ENCODE peak calls at places on chromosome 4, in six cellular contexts. G, Y, S, F, C and Q are unnamed samples. For H3K4me1 and H3K36me3, the result is how much of the 10 kb centered on the place peaks cover.

GRCh38 chr4:8731364-8731763 is 138.8 kb downstream of the CPZ start:
- DNase-seq in G (peak), Y (no peak), S (no peak), F (no peak), C (no peak), Q (no peak)

GRCh38 chr4:159946983-159947645 is 844.2 kb downstream of the RAPGEF2 start:
- DNase-seq in G (no peak), Y (no peak), S (no peak), F (no peak), C (peak), Q (no peak)

GRCh38 chr4:176034498-176034897 is 31.1 kb upstream of the WDR17 start:
- DNase-seq in G (no peak), Y (no peak), S (no peak), F (no peak), C (peak), Q (no peak)

GRCh38 chr4:30696195-30696594 is 24.0 kb upstream of the PCDH7 start:
- DNase-seq in G (no peak), Y (no peak), S (no peak), F (no peak), C (no peak), Q (no peak)

GRCh38 chr4:78876568-78877320 is 62.5 kb downstream of the PAQR3 start:
- DNase-seq in G (no peak), Y (no peak), S (no peak), F (no peak), C (no peak), Q (no peak)

GRCh38 chr4:1563241-1563640 is 120.9 kb downstream of the FAM53A start:
- DNase-seq in G (no peak), Y (no peak), S (no peak), F (no peak), C (no peak), Q (no peak)

GRCh38 chr4:141646969-141647368 is 10.6 kb downstream of the IL15 start:
- DNase-seq in G (no peak), Y (no peak), S (no peak), F (no peak), C (no peak), Q (no peak)

GRCh38 chr4:98467627-98468072 is 190.8 kb downstream of the TSPAN5 start:
- DNase-seq in G (peak), Y (peak), S (peak), F (peak), C (peak), Q (peak)

GRCh38 chr4:76950052-76950845 is 697 bp downstream of the SEPTIN11 start:
- DNase-seq in G (peak), Y (peak), S (peak), F (no peak), C (no peak), Q (peak)

GRCh38 chr4:100017627-100018310 is 67.7 kb upstream of the H2AZ1 start:
- DNase-seq in G (no peak), Y (no peak), S (no peak), F (no peak), C (no peak), Q (no peak)

GRCh38 chr4:174828845-174829701 is at the start of gene GLRA3:
- DNase-seq in G (peak), Y (peak), S (peak), F (no peak), C (no peak), Q (peak)

GRCh38 chr4:78032446-78032845 is 24.7 kb upstream of the FRAS1 start:
- DNase-seq in G (no peak), Y (no peak), S (no peak), F (no peak), C (no peak), Q (peak)

GRCh38 chr4:104693601-104694201 is 199.0 kb upstream of the CXXC4 start:
- DNase-seq in G (no peak), Y (no peak), S (no peak), F (no peak), C (peak), Q (no peak)

GRCh38 chr4:2574863-2575262 is 38.4 kb downstream of the FAM193A start:
- DNase-seq in G (no peak), Y (no peak), S (no peak), F (no peak), C (no peak), Q (no peak)

GRCh38 chr4:146643812-146644401 is 5.2 kb downstream of the POU4F2 start:
- DNase-seq in G (no peak), Y (no peak), S (no peak), F (no peak), C (no peak), Q (no peak)

GRCh38 chr4:174592985-174593335 is 70.7 kb upstream of the HPGD start:
- DNase-seq in G (no peak), Y (no peak), S (no peak), F (peak), C (no peak), Q (peak)

GRCh38 chr4:112968456-112969159 is 80.8 kb upstream of the ANK2 start:
- DNase-seq in G (no peak), Y (no peak), S (no peak), F (no peak), C (no peak), Q (no peak)

GRCh38 chr4:113317523-113317922 is 268.1 kb downstream of the ANK2 start:
- DNase-seq in G (no peak), Y (no peak), S (no peak), F (no peak), C (no peak), Q (no peak)

GRCh38 chr4:59091376-59092142 is 1981.4 kb upstream of the IGFBP7 start:
- DNase-seq in G (no peak), Y (no peak), S (peak), F (no peak), C (no peak), Q (peak)

GRCh38 chr4:97653701-97654100 is 489.6 kb downstream of the STPG2 start:
- DNase-seq in G (no peak), Y (no peak), S (no peak), F (no peak), C (no peak), Q (no peak)

GRCh38 chr4:86500527-86500926 is 93.6 kb upstream of the PTPN13 start:
- DNase-seq in G (no peak), Y (no peak), S (no peak), F (no peak), C (no peak), Q (no peak)

GRCh38 chr4:119212251-119212963 is at the start of gene USP53:
- DNase-seq in G (peak), Y (peak), S (peak), F (peak), C (peak), Q (peak)
- H3K4me1 ChIP-seq in G (under half), Y (under half), S (under half), F (under half), C (under half), Q (under half)

DNA sequence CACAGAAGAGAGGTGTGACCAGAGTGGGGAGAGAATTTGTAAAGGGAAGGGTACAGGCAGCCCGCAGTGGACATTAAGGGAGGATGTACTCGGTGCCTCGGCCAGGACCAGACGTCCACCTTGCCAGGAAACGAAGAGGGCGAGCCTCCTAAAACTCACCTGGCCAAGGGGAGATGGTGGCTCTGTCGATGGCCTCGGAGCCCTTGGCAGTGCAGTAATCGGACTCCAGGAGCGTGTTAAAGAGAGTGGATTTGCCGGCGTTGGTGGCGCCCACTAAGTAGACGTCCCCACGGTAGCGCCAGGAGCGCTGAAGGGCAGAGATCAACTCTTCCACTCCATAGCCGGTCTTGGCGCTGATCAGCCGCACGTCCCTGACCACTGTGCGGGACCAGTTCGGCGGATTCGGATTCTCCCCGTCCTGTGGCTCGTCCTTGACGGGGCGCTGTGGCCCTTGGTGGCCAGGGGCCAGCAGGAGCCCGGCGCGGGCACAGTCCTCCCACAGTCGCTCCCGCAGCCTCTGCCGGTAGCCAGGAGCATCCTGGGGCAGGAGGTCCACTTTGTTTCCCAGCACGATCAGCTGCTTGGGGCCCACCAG is 1.0 kb downstream of the NOA1 start:
- DNase-seq in G (no peak), Y (no peak), S (peak), F (no peak), C (no peak), Q (peak)
- H3K36me3 ChIP-seq in G (under half), Y (under half), S (under half), F (under half), C (under half), Q (under half)

DNA sequence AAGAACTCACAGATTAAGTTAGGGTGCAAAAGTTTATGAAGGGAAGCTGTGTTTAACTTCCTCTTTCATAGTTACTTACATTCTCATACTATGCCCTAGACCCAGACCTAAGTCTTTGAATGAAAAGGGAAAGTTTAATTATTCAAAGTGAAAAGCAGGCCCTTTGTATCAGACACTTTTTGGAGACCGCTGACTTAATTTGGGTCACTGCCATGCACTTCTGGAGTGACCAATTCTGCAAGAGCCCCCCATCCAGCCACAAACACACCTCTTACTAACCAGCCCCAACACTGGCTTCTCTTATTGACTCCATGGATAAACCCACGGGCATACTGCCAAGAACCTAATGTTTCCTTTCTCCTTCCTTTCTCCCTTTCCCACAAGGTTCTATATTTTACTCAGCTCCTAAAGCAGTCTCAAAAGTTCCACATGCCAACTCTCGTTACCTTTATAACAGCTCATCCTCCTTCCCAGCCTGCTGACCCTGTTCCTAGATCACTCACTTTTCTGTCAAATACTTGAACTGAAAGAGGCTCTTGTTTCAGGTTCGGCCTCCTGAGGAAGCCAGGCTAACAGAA is 34.5 kb downstream of the ABCE1 start:
- DNase-seq in G (no peak), Y (peak), S (no peak), F (no peak), C (no peak), Q (peak)
- H3K4me1 ChIP-seq in G (under half), Y (under half), S (under half), F (under half), C (under half), Q (under half)

DNA sequence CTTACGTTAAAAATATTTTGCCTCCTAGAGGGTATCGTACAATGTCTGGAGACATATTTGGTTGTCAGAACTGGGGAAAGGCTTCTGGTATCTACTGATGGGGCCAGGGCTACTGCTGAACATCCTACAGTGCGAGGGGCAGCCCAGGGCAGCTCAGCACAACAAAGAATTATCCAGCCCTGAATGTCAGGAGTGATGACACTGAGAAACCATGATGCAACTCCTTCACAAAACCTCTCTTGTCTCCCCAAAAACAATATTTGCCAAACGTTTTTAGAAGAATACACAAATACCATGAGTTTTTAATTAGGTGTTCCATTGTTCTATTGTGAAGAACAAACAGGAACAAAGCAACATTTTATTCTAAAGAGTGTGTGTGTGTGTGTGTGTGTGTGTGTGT is 43.4 kb upstream of the CLNK start:
- DNase-seq in G (no peak), Y (no peak), S (no peak), F (no peak), C (no peak), Q (no peak)
- H3K36me3 ChIP-seq in G (under half), Y (under half), S (under half), F (under half), C (under half), Q (under half)

GRCh38 chr4:168877407-168877778 is 132.7 kb downstream of the CBR4 start:
- DNase-seq in G (no peak), Y (no peak), S (no peak), F (peak), C (no peak), Q (no peak)
- H3K4me1 ChIP-seq in G (under half), Y (under half), S (under half), F (under half), C (under half), Q (under half)

GRCh38 chr4:5730993-5731975 is 20.3 kb downstream of the EVC start:
- DNase-seq in G (no peak), Y (no peak), S (no peak), F (no peak), C (no peak), Q (no peak)

GRCh38 chr4:5732158-5732557 is 21.2 kb downstream of the EVC start:
- DNase-seq in G (no peak), Y (no peak), S (no peak), F (no peak), C (no peak), Q (no peak)

GRCh38 chr4:5738061-5738460 is 27.1 kb downstream of the EVC start:
- DNase-seq in G (no peak), Y (no peak), S (no peak), F (no peak), C (no peak), Q (no peak)

GRCh38 chr4:5735463-5735862 is 24.5 kb downstream of the EVC start:
- DNase-seq in G (no peak), Y (no peak), S (no peak), F (no peak), C (no peak), Q (no peak)

GRCh38 chr4:5734841-5735240 is 23.8 kb downstream of the EVC start:
- DNase-seq in G (no peak), Y (no peak), S (no peak), F (no peak), C (no peak), Q (no peak)
- H3K36me3 ChIP-seq in G (under half), Y (under half), S (under half), F (under half), C (under half), Q (under half)

GRCh38 chr4:185019451-185020292 is 1.4 kb downstream of the HELT start:
- DNase-seq in G (no peak), Y (no peak), S (no peak), F (no peak), C (no peak), Q (no peak)

GRCh38 chr4:185016946-185017797 is 1.1 kb upstream of the HELT start:
- DNase-seq in G (no peak), Y (no peak), S (no peak), F (no peak), C (no peak), Q (no peak)

GRCh38 chr4:185016101-185016940 is 2.0 kb upstream of the HELT start:
- DNase-seq in G (no peak), Y (no peak), S (no peak), F (no peak), C (no peak), Q (no peak)

GRCh38 chr4:185018834-185019450 is 652 bp downstream of the HELT start:
- DNase-seq in G (no peak), Y (no peak), S (no peak), F (no peak), C (no peak), Q (no peak)

GRCh38 chr4:185017964-185018772 is at the start of gene HELT:
- DNase-seq in G (no peak), Y (no peak), S (no peak), F (no peak), C (no peak), Q (no peak)
- H3K4me1 ChIP-seq in G (under half), Y (under half), S (under half), F (under half), C (under half), Q (under half)

GRCh38 chr4:185357733-185358440 is 37.8 kb downstream of the LRP2BP start:
- DNase-seq in G (no peak), Y (no peak), S (no peak), F (no peak), C (no peak), Q (no peak)
- H3K36me3 ChIP-seq in G (under half), Y (under half), S (under half), F (under half), C (under half), Q (under half)

GRCh38 chr4:108152980-108153379 is 15.8 kb downstream of the LEF1 start:
- DNase-seq in G (no peak), Y (no peak), S (no peak), F (no peak), C (no peak), Q (no peak)
- H3K4me1 ChIP-seq in G (under half), Y (under half), S (under half), F (under half), C (under half), Q (under half)